ENCODE peak calls at places on chromosomes 5 and 9, in seven cellular contexts. I is nucleus accumbens; C is HepG2; U is HS-5; H is GM19239; F is T-helper 2 cell treated with Interferon-gamma antibody and Interleukin-4, amounts not matched to agents 5 μg/mL and 100 μg/mL, for 36 hours; N is upper lobe of right lung. V is an unnamed sample.
A peak's percentile ranks its signal among the peaks of the same experiment; 100 is the strongest.

GRCh38 chr9:136693490-136694162 is 6.4 kb upstream of the AGPAT2 start:
- DNase-seq in U (peak; percentile 6), C (peak; percentile 63), N (peak; percentile 90), H (no peak), I (no peak), F (no peak), V (peak; percentile 92)

GRCh38 chr5:85453026-85453349 is 1068.3 kb upstream of the EDIL3 start:
- DNase-seq in C (no peak), H (no peak), I (no peak), F (no peak), U (no peak), N (no peak), V (no peak)

GRCh38 chr9:82209797-82210470 is 221.4 kb downstream of the SPATA31D1 start:
- DNase-seq in C (no peak), U (no peak), H (no peak), N (no peak), I (no peak), F (no peak), V (no peak)

GRCh38 chr5:969421-969839 is 39.2 kb upstream of the NKD2 start:
- DNase-seq in U (no peak), C (no peak), F (no peak), I (no peak), N (peak; percentile 49), H (no peak), V (no peak)

GRCh38 chr5:675876-676698 is 17.1 kb downstream of the TPPP start:
- DNase-seq in N (peak; percentile 50), U (no peak), I (no peak), F (no peak), H (no peak), C (no peak), V (no peak)

GRCh38 chr9:136626066-136626725 is 36.5 kb upstream of the EGFL7 start:
- DNase-seq in U (no peak), N (no peak), I (no peak), C (no peak), H (no peak), F (no peak), V (no peak)

GRCh38 chr5:53076014-53076413 is 33.5 kb downstream of the MOCS2 start:
- DNase-seq in N (no peak), F (no peak), U (no peak), I (no peak), H (no peak), C (no peak), V (no peak)

GRCh38 chr5:72752909-72753308 is 63.6 kb upstream of the TNPO1 start:
- DNase-seq in U (no peak), C (no peak), N (no peak), F (no peak), H (no peak), I (no peak), V (no peak)

GRCh38 chr5:159097461-159098284 is 2.0 kb downstream of the EBF1 start:
- DNase-seq in U (no peak), I (no peak), H (no peak), N (no peak), F (no peak), C (no peak), V (peak; percentile 30)

GRCh38 chr9:16266648-16267276 is 603.7 kb downstream of the BNC2 start:
- DNase-seq in F (no peak), N (no peak), H (peak; percentile 9), I (no peak), C (no peak), U (no peak), V (no peak)

GRCh38 chr9:89686134-89686533 is 81.3 kb downstream of the GADD45G start:
- DNase-seq in U (no peak), I (no peak), F (no peak), H (no peak), N (no peak), C (no peak), V (no peak)

GRCh38 chr5:138032028-138032571 is 779 bp downstream of the FAM13B start:
- DNase-seq in H (peak; percentile 33), C (no peak), N (peak; percentile 87), I (no peak), F (peak; percentile 61), U (peak; percentile 34), V (no peak)

GRCh38 chr9:100455470-100455869 is 17.5 kb upstream of the TMEFF1 start:
- DNase-seq in H (no peak), I (no peak), U (no peak), C (no peak), N (no peak), F (no peak), V (no peak)

GRCh38 chr9:129559506-129559881 is 61.4 kb downstream of the C9orf50 start:
- DNase-seq in H (no peak), U (no peak), F (no peak), I (no peak), C (no peak), N (no peak), V (no peak)

GRCh38 chr5:102958481-102959011 is 161.4 kb downstream of the GIN1 start:
- DNase-seq in F (no peak), N (no peak), C (no peak), H (no peak), I (no peak), U (no peak), V (no peak)

GRCh38 chr5:75734913-75735789 is 17.9 kb upstream of the POC5 start:
- DNase-seq in H (peak; percentile 13), F (no peak), C (peak; percentile 43), I (peak; percentile 37), N (no peak), U (no peak), V (peak; percentile 37)

GRCh38 chr5:81006231-81006630 is 46.1 kb downstream of the RASGRF2 start:
- DNase-seq in H (no peak), F (no peak), N (no peak), U (no peak), C (no peak), I (no peak), V (no peak)

GRCh38 chr5:178419196-178419595 is 171.0 kb downstream of the COL23A1 start:
- DNase-seq in C (no peak), I (no peak), N (no peak), F (no peak), U (no peak), H (no peak), V (no peak)

GRCh38 chr5:82164109-82164956 is 113.8 kb downstream of the RPS23 start:
- DNase-seq in I (no peak), N (no peak), F (no peak), C (no peak), H (no peak), U (no peak), V (no peak)

GRCh38 chr5:62144395-62145022 is 161.5 kb upstream of the KIF2A start:
- DNase-seq in N (no peak), I (no peak), H (no peak), C (no peak), U (peak; percentile 22), F (no peak), V (no peak)

V was measured in HuH-7.